ENCODE peak calls at places on chromosomes 11 and 22, in seven cellular contexts. G is IMR-90, Q is H9, O is mesenchymal stem cell, N is mesendoderm, A is H1, R is trophoblast cell. M is an unnamed sample.

GRCh38 chr11:81869337-81870065 is 864.2 kb downstream of the FAM181B start:
- DNase-seq in A (no peak), R (no peak), Q (no peak), O (no peak), G (no peak), N (no peak), M (no peak)

GRCh38 chr11:16454284-16454683 is 97.9 kb upstream of the SOX6 start:
- DNase-seq in R (no peak), A (no peak), Q (no peak), G (peak), O (no peak), N (no peak), M (no peak)

GRCh38 chr11:129896062-129896461 is 684 bp upstream of the NFRKB start:
- DNase-seq in N (no peak), O (no peak), A (no peak), G (no peak), Q (no peak), R (no peak), M (no peak)

GRCh38 chr11:73866095-73866579 is 10.5 kb downstream of the COA4 start:
- DNase-seq in Q (no peak), A (no peak), O (no peak), G (peak), R (no peak), N (no peak), M (no peak)

GRCh38 chr11:88174627-88175003 is 628 bp downstream of the RAB38 start:
- DNase-seq in A (peak), O (peak), R (peak), Q (peak), G (peak), N (peak), M (peak)

GRCh38 chr22:50319503-50319951 is 7.3 kb downstream of the DENND6B start:
- DNase-seq in Q (no peak), G (no peak), O (no peak), N (no peak), A (no peak), R (no peak), M (no peak)

GRCh38 chr11:78044706-78045105 is 19.0 kb upstream of the THRSP start:
- DNase-seq in G (no peak), O (no peak), Q (no peak), N (no peak), R (peak), A (no peak), M (no peak)

GRCh38 chr11:12754582-12755250 is 80.5 kb downstream of the TEAD1 start:
- DNase-seq in Q (no peak), A (no peak), R (no peak), O (no peak), G (no peak), N (no peak), M (no peak)

GRCh38 chr22:41524809-41525449 is 19.3 kb downstream of the POLR3H start:
- DNase-seq in A (no peak), R (no peak), G (no peak), N (peak), Q (no peak), O (no peak), M (no peak)

GRCh38 chr11:121038642-121039409 is 14.9 kb downstream of the TBCEL start:
- DNase-seq in Q (no peak), G (no peak), R (no peak), N (peak), O (no peak), A (no peak), M (no peak)

GRCh38 chr11:71109586-71109985 is 142.8 kb downstream of the SHANK2 start:
- DNase-seq in R (no peak), Q (no peak), O (no peak), A (no peak), G (no peak), N (no peak), M (no peak)

GRCh38 chr22:38943181-38943580 is 14.2 kb upstream of the APOBEC3A start:
- DNase-seq in N (peak), Q (peak), O (no peak), G (no peak), R (no peak), A (no peak), M (no peak)

GRCh38 chr11:70522261-70522612 is 123.9 kb downstream of the CTTN start:
- DNase-seq in A (no peak), O (no peak), Q (no peak), R (no peak), N (no peak), G (no peak), M (no peak)

GRCh38 chr11:96333076-96333744 is 9.8 kb downstream of the MAML2 start:
- DNase-seq in G (no peak), O (no peak), N (no peak), A (no peak), Q (no peak), R (no peak), M (no peak)

GRCh38 chr11:115153135-115153534 is 351.1 kb downstream of the CADM1 start:
- DNase-seq in Q (no peak), N (peak), G (peak), O (no peak), R (no peak), A (no peak), M (no peak)

GRCh38 chr11:24773326-24773725 is 276.5 kb downstream of the LUZP2 start:
- DNase-seq in A (no peak), G (no peak), O (no peak), N (no peak), Q (no peak), R (no peak), M (no peak)

GRCh38 chr22:28105396-28105795 is 186.3 kb upstream of the PITPNB start:
- DNase-seq in Q (no peak), R (peak), N (no peak), G (no peak), O (peak), A (no peak), M (no peak)

GRCh38 chr22:39405346-39406085 is 5.9 kb downstream of the TAB1 start:
- DNase-seq in G (peak), O (no peak), A (no peak), Q (no peak), N (no peak), R (no peak), M (no peak)

GRCh38 chr22:39148727-39149535 is 3.5 kb downstream of the CBX7 start:
- DNase-seq in G (no peak), N (peak), Q (peak), A (no peak), R (no peak), O (peak), M (no peak)

GRCh38 chr11:10348650-10349280 is 43.9 kb downstream of the ADM start:
- DNase-seq in R (peak), Q (no peak), G (peak), N (peak), O (peak), A (no peak), M (no peak)

GRCh38 chr11:12285106-12285505 is 92.3 kb upstream of the PARVA start:
- DNase-seq in Q (no peak), N (no peak), A (no peak), R (peak), G (peak), O (peak), M (no peak)

DNA sequence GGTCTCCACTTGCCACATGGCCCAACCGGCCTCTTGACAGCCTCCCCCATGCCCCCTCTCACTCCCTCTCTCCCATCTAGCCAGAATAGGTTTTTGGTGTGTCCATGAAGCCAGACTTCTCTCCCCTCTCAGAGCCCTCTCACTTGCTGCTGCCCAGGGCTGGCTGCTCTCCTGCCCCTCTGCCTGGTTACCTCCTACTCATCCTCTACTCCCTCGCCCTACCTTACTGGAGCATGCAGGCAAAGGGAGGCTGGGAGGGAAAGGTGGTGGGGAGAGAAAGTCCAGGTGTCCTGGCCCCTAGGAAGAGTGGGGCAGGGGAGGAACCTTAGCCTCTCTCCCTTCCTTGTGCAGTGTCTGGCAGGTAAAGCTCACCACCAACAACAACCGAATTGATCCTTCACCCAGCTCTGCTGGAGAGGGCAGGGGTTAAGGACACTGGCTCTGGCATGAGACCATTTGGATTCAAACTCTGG is 9.2 kb downstream of the SPATA19 start:
- DNase-seq in A (no peak), R (no peak), O (no peak), N (no peak), G (no peak), Q (no peak), M (no peak)
- H2BK5ac ChIP-seq in A (no peak), R (no peak), O (no peak), N (no peak), G (no peak), Q (no peak), M (no peak)

GRCh38 chr22:46662226-46662625 is 42.0 kb downstream of the GRAMD4 start:
- DNase-seq in G (no peak), A (no peak), Q (no peak), O (no peak), R (no peak), N (no peak), M (no peak)
- H2BK5ac ChIP-seq in G (no peak), A (no peak), Q (no peak), O (no peak), R (no peak), N (no peak), M (no peak)

DNA sequence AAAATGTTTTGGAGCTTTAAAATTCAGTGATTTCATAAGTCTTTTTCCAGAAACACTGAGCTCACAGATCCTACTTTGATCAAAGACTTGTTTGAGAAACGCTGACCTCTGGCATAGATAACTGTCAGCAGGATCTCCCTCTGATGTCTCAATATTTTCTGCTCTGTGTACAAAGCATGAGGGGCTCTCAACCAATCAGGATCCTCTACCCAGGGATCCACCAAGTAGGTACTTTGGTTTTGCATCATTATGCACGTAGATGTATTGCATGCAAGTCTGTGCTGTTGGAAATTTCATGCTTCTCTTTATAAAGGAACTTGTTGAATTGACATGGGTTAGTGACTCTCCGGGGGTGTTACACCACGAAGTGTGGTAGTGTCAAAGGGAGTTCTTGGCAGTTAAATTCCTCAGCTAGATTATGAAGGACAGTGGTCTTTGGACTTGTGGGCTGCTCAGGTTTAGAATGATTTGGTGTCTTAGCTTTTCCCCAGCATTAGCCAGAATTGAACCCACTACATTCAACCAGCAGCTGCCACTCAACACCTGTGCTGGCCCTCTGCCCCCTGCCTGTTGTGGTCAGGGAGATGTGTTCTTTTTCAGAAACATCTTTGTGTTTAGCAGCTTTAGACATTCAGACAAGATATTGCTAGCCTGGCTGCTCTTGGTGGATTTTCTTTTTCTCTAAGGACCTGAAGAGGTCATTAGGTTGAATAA is 1.7 kb upstream of the DIXDC1 start:
- DNase-seq in Q (no peak), N (no peak), G (peak), A (no peak), R (no peak), O (peak), M (no peak)
- H2BK5ac ChIP-seq in Q (no peak), N (no peak), G (peak), A (no peak), R (peak), O (no peak), M (no peak)

DNA sequence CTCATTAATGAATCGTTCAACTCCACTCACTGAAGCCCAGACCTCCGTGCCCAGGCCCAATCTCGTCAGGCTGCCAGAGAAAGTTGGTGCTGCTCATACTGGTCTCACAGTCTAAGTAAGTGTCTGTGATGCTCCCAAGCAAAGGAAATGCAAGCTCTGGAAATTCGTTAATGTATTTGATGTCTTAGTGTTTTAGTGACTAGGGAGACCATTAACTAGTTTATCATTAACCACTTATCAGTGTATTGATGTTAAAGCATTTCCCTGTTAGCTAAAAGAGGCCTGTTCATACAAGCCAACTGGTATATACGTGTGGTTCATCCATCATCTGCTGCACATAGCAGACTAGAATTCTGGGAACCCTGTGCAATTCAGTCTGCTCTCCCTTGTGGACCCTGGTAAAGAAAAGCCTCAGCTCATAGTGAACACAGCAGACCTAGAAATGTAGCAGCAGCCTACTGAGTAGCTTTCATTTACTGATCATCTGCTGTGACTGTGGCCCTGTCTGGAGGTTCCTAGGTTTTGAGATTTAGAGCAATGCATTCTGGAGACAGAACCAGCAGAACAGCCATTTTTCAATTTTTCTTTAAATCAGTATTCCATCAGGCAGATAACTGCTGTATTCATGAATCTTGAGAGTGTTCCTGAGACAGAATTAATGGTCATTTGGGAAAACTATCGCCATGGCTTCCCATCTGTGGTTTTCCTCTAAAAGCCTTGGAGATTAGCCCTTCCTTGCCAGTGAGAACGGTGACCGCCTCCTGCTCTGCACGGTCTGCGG is 15.7 kb upstream of the AIFM3 start:
- DNase-seq in G (no peak), O (no peak), Q (no peak), N (no peak), A (no peak), R (no peak), M (no peak)
- H2BK5ac ChIP-seq in G (no peak), O (no peak), Q (no peak), N (no peak), A (no peak), R (no peak), M (no peak)

GRCh38 chr11:83923961-83924360 is 637.8 kb upstream of the CCDC90B start:
- DNase-seq in G (no peak), R (no peak), N (no peak), Q (no peak), O (no peak), A (no peak), M (no peak)
- H2BK5ac ChIP-seq in G (no peak), R (no peak), N (no peak), Q (no peak), O (no peak), A (no peak), M (no peak)

GRCh38 chr11:64592234-64592615 is 1.2 kb downstream of the SLC22A12 start:
- DNase-seq in O (no peak), N (no peak), A (no peak), R (no peak), G (no peak), Q (no peak), M (no peak)
- H2BK5ac ChIP-seq in O (no peak), N (no peak), A (no peak), R (no peak), G (no peak), Q (no peak), M (no peak)

GRCh38 chr22:45758603-45759002 is 87.0 kb downstream of the ATXN10 start:
- DNase-seq in R (no peak), Q (no peak), O (no peak), N (no peak), G (no peak), A (no peak), M (no peak)
- H2BK5ac ChIP-seq in R (no peak), Q (no peak), O (no peak), N (no peak), G (no peak), A (no peak), M (no peak)

GRCh38 chr11:134883484-134883883 is 471.4 kb upstream of the B3GAT1 start:
- DNase-seq in O (no peak), Q (no peak), G (no peak), A (no peak), N (no peak), R (no peak), M (no peak)

GRCh38 chr11:134879931-134880330 is 467.9 kb upstream of the B3GAT1 start:
- DNase-seq in G (no peak), O (no peak), N (no peak), Q (no peak), A (no peak), R (no peak), M (no peak)

GRCh38 chr11:134882671-134883318 is 470.8 kb upstream of the B3GAT1 start:
- DNase-seq in Q (no peak), R (no peak), N (no peak), A (no peak), G (no peak), O (no peak), M (no peak)

GRCh38 chr11:134880788-134881187 is 468.7 kb upstream of the B3GAT1 start:
- DNase-seq in A (no peak), Q (no peak), N (no peak), G (no peak), O (no peak), R (no peak), M (no peak)

DNA sequence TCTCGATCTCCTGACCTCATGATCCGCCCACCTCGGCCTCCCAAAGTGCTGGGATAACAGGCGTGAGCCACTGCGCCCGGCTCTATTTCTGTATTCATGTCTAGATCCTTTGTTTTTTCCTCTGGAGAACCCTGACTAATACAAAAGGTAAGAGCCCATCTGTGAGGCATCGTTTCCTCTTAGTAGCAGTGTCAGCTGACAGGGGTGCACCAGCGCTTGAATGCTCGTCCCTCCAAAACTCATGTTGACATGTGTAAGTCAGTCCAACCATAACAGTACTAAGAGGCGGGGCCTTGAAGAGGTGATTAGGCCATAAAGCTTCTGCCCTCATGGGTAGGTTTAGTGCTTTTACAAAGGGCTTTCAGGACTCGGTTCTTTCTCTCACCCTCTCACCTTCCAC is 470.1 kb upstream of the B3GAT1 start:
- DNase-seq in R (no peak), G (no peak), N (no peak), Q (no peak), O (no peak), A (no peak), M (no peak)
- H2BK5ac ChIP-seq in R (no peak), G (no peak), N (no peak), Q (no peak), O (no peak), A (no peak), M (no peak)

GRCh38 chr11:83611616-83612015 is 325.4 kb upstream of the CCDC90B start:
- DNase-seq in Q (no peak), N (no peak), A (no peak), R (no peak), G (no peak), O (no peak), M (no peak)

GRCh38 chr11:83612891-83613766 is 327.0 kb upstream of the CCDC90B start:
- DNase-seq in R (no peak), N (peak), G (no peak), O (no peak), Q (peak), A (no peak), M (peak)

GRCh38 chr11:83610996-83611395 is 324.8 kb upstream of the CCDC90B start:
- DNase-seq in Q (no peak), N (no peak), A (no peak), O (no peak), G (no peak), R (no peak), M (no peak)

GRCh38 chr11:83609181-83609580 is 323.0 kb upstream of the CCDC90B start:
- DNase-seq in A (no peak), N (no peak), O (no peak), G (no peak), Q (no peak), R (no peak), M (no peak)

GRCh38 chr11:83608571-83608970 is 322.4 kb upstream of the CCDC90B start:
- DNase-seq in A (no peak), G (no peak), N (no peak), Q (no peak), O (no peak), R (no peak), M (no peak)
- H2BK5ac ChIP-seq in A (no peak), G (no peak), N (no peak), Q (no peak), O (no peak), R (no peak), M (no peak)

M was measured in neuronal stem cell.